ENCODE peak calls at places on chromosomes 13 and 19, in four cellular contexts. One of them, this sample, is unnamed.

GRCh38 chr13:97122381-97122996 is 99.6 kb upstream of the MBNL2 start:
- DNase-seq in stimulated activated CD4-positive, alpha-beta T cell treated with anti-CD3 and anti-CD28 coated beads, Interleukin-4, amount 100 ng/mL, for 4 hours: no peak
- DNase-seq in activated T-cell treated with anti-CD3 and anti-CD28 coated beads for 1 hour: no peak
- DNase-seq in activated CD4-positive, alpha-beta T cell treated with anti-CD3 and anti-CD28 coated beads, Interleukin-2, amount 50 U/mL, for 24 hours: no peak
- DNase-seq in this sample: no peak

GRCh38 chr13:33212396-33212795 is 73.2 kb downstream of the STARD13 start:
- DNase-seq in activated CD4-positive, alpha-beta T cell treated with anti-CD3 and anti-CD28 coated beads, Interleukin-2, amount 50 U/mL, for 24 hours: no peak
- DNase-seq in stimulated activated CD4-positive, alpha-beta T cell treated with anti-CD3 and anti-CD28 coated beads, Interleukin-4, amount 100 ng/mL, for 4 hours: no peak
- DNase-seq in activated T-cell treated with anti-CD3 and anti-CD28 coated beads for 1 hour: no peak
- DNase-seq in this sample: no peak

GRCh38 chr13:107715496-107715895 is 499.8 kb downstream of the LIG4 start:
- DNase-seq in activated CD4-positive, alpha-beta T cell treated with anti-CD3 and anti-CD28 coated beads, Interleukin-2, amount 50 U/mL, for 24 hours: no peak
- DNase-seq in activated T-cell treated with anti-CD3 and anti-CD28 coated beads for 1 hour: no peak
- DNase-seq in stimulated activated CD4-positive, alpha-beta T cell treated with anti-CD3 and anti-CD28 coated beads, Interleukin-4, amount 100 ng/mL, for 4 hours: no peak
- DNase-seq in this sample: no peak

GRCh38 chr19:50358483-50359431 is 6.7 kb downstream of the NAPSA start:
- DNase-seq in activated CD4-positive, alpha-beta T cell treated with anti-CD3 and anti-CD28 coated beads, Interleukin-2, amount 50 U/mL, for 24 hours: peak
- DNase-seq in activated T-cell treated with anti-CD3 and anti-CD28 coated beads for 1 hour: peak
- DNase-seq in stimulated activated CD4-positive, alpha-beta T cell treated with anti-CD3 and anti-CD28 coated beads, Interleukin-4, amount 100 ng/mL, for 4 hours: peak
- DNase-seq in this sample: no peak

GRCh38 chr19:48698046-48698445 is 2.3 kb downstream of the FUT2 start:
- DNase-seq in activated T-cell treated with anti-CD3 and anti-CD28 coated beads for 1 hour: no peak
- DNase-seq in activated CD4-positive, alpha-beta T cell treated with anti-CD3 and anti-CD28 coated beads, Interleukin-2, amount 50 U/mL, for 24 hours: no peak
- DNase-seq in stimulated activated CD4-positive, alpha-beta T cell treated with anti-CD3 and anti-CD28 coated beads, Interleukin-4, amount 100 ng/mL, for 4 hours: no peak
- DNase-seq in this sample: no peak

GRCh38 chr19:37718357-37718756 is 1.2 kb downstream of the ZNF607 start:
- DNase-seq in stimulated activated CD4-positive, alpha-beta T cell treated with anti-CD3 and anti-CD28 coated beads, Interleukin-4, amount 100 ng/mL, for 4 hours: no peak
- DNase-seq in activated CD4-positive, alpha-beta T cell treated with anti-CD3 and anti-CD28 coated beads, Interleukin-2, amount 50 U/mL, for 24 hours: no peak
- DNase-seq in activated T-cell treated with anti-CD3 and anti-CD28 coated beads for 1 hour: no peak
- DNase-seq in this sample: peak

GRCh38 chr13:107296804-107297203 is 728.9 kb upstream of the ARGLU1 start:
- DNase-seq in activated T-cell treated with anti-CD3 and anti-CD28 coated beads for 1 hour: no peak
- DNase-seq in stimulated activated CD4-positive, alpha-beta T cell treated with anti-CD3 and anti-CD28 coated beads, Interleukin-4, amount 100 ng/mL, for 4 hours: no peak
- DNase-seq in activated CD4-positive, alpha-beta T cell treated with anti-CD3 and anti-CD28 coated beads, Interleukin-2, amount 50 U/mL, for 24 hours: no peak
- DNase-seq in this sample: no peak

GRCh38 chr19:40251244-40251643 is 24.8 kb upstream of the CCNP start:
- DNase-seq in activated CD4-positive, alpha-beta T cell treated with anti-CD3 and anti-CD28 coated beads, Interleukin-2, amount 50 U/mL, for 24 hours: no peak
- DNase-seq in activated T-cell treated with anti-CD3 and anti-CD28 coated beads for 1 hour: no peak
- DNase-seq in stimulated activated CD4-positive, alpha-beta T cell treated with anti-CD3 and anti-CD28 coated beads, Interleukin-4, amount 100 ng/mL, for 4 hours: no peak
- DNase-seq in this sample: no peak

GRCh38 chr13:42478531-42479156 is 95.3 kb upstream of the TNFSF11 start:
- DNase-seq in activated CD4-positive, alpha-beta T cell treated with anti-CD3 and anti-CD28 coated beads, Interleukin-2, amount 50 U/mL, for 24 hours: no peak
- DNase-seq in stimulated activated CD4-positive, alpha-beta T cell treated with anti-CD3 and anti-CD28 coated beads, Interleukin-4, amount 100 ng/mL, for 4 hours: no peak
- DNase-seq in activated T-cell treated with anti-CD3 and anti-CD28 coated beads for 1 hour: no peak
- DNase-seq in this sample: peak

GRCh38 chr19:46289724-46290619 is 6.9 kb upstream of the HIF3A start:
- DNase-seq in activated T-cell treated with anti-CD3 and anti-CD28 coated beads for 1 hour: no peak
- DNase-seq in stimulated activated CD4-positive, alpha-beta T cell treated with anti-CD3 and anti-CD28 coated beads, Interleukin-4, amount 100 ng/mL, for 4 hours: no peak
- DNase-seq in activated CD4-positive, alpha-beta T cell treated with anti-CD3 and anti-CD28 coated beads, Interleukin-2, amount 50 U/mL, for 24 hours: no peak
- DNase-seq in this sample: no peak

GRCh38 chr19:13398780-13399726 is 107.2 kb downstream of the CACNA1A start:
- DNase-seq in activated T-cell treated with anti-CD3 and anti-CD28 coated beads for 1 hour: no peak
- DNase-seq in stimulated activated CD4-positive, alpha-beta T cell treated with anti-CD3 and anti-CD28 coated beads, Interleukin-4, amount 100 ng/mL, for 4 hours: no peak
- DNase-seq in activated CD4-positive, alpha-beta T cell treated with anti-CD3 and anti-CD28 coated beads, Interleukin-2, amount 50 U/mL, for 24 hours: no peak
- DNase-seq in this sample: peak

GRCh38 chr13:46468570-46468969 is 81.5 kb upstream of the RUBCNL start:
- DNase-seq in activated T-cell treated with anti-CD3 and anti-CD28 coated beads for 1 hour: no peak
- DNase-seq in stimulated activated CD4-positive, alpha-beta T cell treated with anti-CD3 and anti-CD28 coated beads, Interleukin-4, amount 100 ng/mL, for 4 hours: no peak
- DNase-seq in activated CD4-positive, alpha-beta T cell treated with anti-CD3 and anti-CD28 coated beads, Interleukin-2, amount 50 U/mL, for 24 hours: no peak
- DNase-seq in this sample: no peak

GRCh38 chr19:53365899-53366493 is 491 bp downstream of the ZNF525 start:
- DNase-seq in activated CD4-positive, alpha-beta T cell treated with anti-CD3 and anti-CD28 coated beads, Interleukin-2, amount 50 U/mL, for 24 hours: no peak
- DNase-seq in stimulated activated CD4-positive, alpha-beta T cell treated with anti-CD3 and anti-CD28 coated beads, Interleukin-4, amount 100 ng/mL, for 4 hours: no peak
- DNase-seq in activated T-cell treated with anti-CD3 and anti-CD28 coated beads for 1 hour: no peak
- DNase-seq in this sample: peak

GRCh38 chr19:3945838-3946237 is 13.0 kb downstream of the NMRK2 start:
- DNase-seq in activated T-cell treated with anti-CD3 and anti-CD28 coated beads for 1 hour: no peak
- DNase-seq in stimulated activated CD4-positive, alpha-beta T cell treated with anti-CD3 and anti-CD28 coated beads, Interleukin-4, amount 100 ng/mL, for 4 hours: no peak
- DNase-seq in activated CD4-positive, alpha-beta T cell treated with anti-CD3 and anti-CD28 coated beads, Interleukin-2, amount 50 U/mL, for 24 hours: no peak
- DNase-seq in this sample: no peak

GRCh38 chr13:20525144-20525600 is 485 bp downstream of the CRYL1 start:
- DNase-seq in stimulated activated CD4-positive, alpha-beta T cell treated with anti-CD3 and anti-CD28 coated beads, Interleukin-4, amount 100 ng/mL, for 4 hours: peak
- DNase-seq in activated T-cell treated with anti-CD3 and anti-CD28 coated beads for 1 hour: no peak
- DNase-seq in activated CD4-positive, alpha-beta T cell treated with anti-CD3 and anti-CD28 coated beads, Interleukin-2, amount 50 U/mL, for 24 hours: no peak
- DNase-seq in this sample: no peak

GRCh38 chr13:79581870-79582315 is 100.9 kb downstream of the NDFIP2 start:
- DNase-seq in activated CD4-positive, alpha-beta T cell treated with anti-CD3 and anti-CD28 coated beads, Interleukin-2, amount 50 U/mL, for 24 hours: no peak
- DNase-seq in activated T-cell treated with anti-CD3 and anti-CD28 coated beads for 1 hour: no peak
- DNase-seq in stimulated activated CD4-positive, alpha-beta T cell treated with anti-CD3 and anti-CD28 coated beads, Interleukin-4, amount 100 ng/mL, for 4 hours: no peak
- DNase-seq in this sample: no peak

GRCh38 chr19:15452111-15453047 is 2.6 kb upstream of the WIZ start:
- DNase-seq in stimulated activated CD4-positive, alpha-beta T cell treated with anti-CD3 and anti-CD28 coated beads, Interleukin-4, amount 100 ng/mL, for 4 hours: no peak
- DNase-seq in activated T-cell treated with anti-CD3 and anti-CD28 coated beads for 1 hour: no peak
- DNase-seq in activated CD4-positive, alpha-beta T cell treated with anti-CD3 and anti-CD28 coated beads, Interleukin-2, amount 50 U/mL, for 24 hours: no peak
- DNase-seq in this sample: peak

GRCh38 chr19:751501-752341 is 809 bp downstream of the MISP start:
- DNase-seq in activated CD4-positive, alpha-beta T cell treated with anti-CD3 and anti-CD28 coated beads, Interleukin-2, amount 50 U/mL, for 24 hours: no peak
- DNase-seq in activated T-cell treated with anti-CD3 and anti-CD28 coated beads for 1 hour: no peak
- DNase-seq in stimulated activated CD4-positive, alpha-beta T cell treated with anti-CD3 and anti-CD28 coated beads, Interleukin-4, amount 100 ng/mL, for 4 hours: no peak
- DNase-seq in this sample: peak

GRCh38 chr19:54481326-54481930 is 8.3 kb upstream of the CDC42EP5 start:
- DNase-seq in stimulated activated CD4-positive, alpha-beta T cell treated with anti-CD3 and anti-CD28 coated beads, Interleukin-4, amount 100 ng/mL, for 4 hours: peak
- DNase-seq in activated T-cell treated with anti-CD3 and anti-CD28 coated beads for 1 hour: no peak
- DNase-seq in activated CD4-positive, alpha-beta T cell treated with anti-CD3 and anti-CD28 coated beads, Interleukin-2, amount 50 U/mL, for 24 hours: no peak
- DNase-seq in this sample: peak

GRCh38 chr13:32905063-32905863 is 111.0 kb upstream of the KL start:
- DNase-seq in stimulated activated CD4-positive, alpha-beta T cell treated with anti-CD3 and anti-CD28 coated beads, Interleukin-4, amount 100 ng/mL, for 4 hours: no peak
- DNase-seq in activated T-cell treated with anti-CD3 and anti-CD28 coated beads for 1 hour: no peak
- DNase-seq in activated CD4-positive, alpha-beta T cell treated with anti-CD3 and anti-CD28 coated beads, Interleukin-2, amount 50 U/mL, for 24 hours: no peak
- DNase-seq in this sample: peak

GRCh38 chr13:53126803-53127202 is 98.2 kb downstream of the OLFM4 start:
- DNase-seq in activated T-cell treated with anti-CD3 and anti-CD28 coated beads for 1 hour: no peak
- DNase-seq in activated CD4-positive, alpha-beta T cell treated with anti-CD3 and anti-CD28 coated beads, Interleukin-2, amount 50 U/mL, for 24 hours: no peak
- DNase-seq in stimulated activated CD4-positive, alpha-beta T cell treated with anti-CD3 and anti-CD28 coated beads, Interleukin-4, amount 100 ng/mL, for 4 hours: no peak
- DNase-seq in this sample: no peak

GRCh38 chr13:97359181-97360057 is 74.5 kb upstream of the RAP2A start:
- DNase-seq in activated T-cell treated with anti-CD3 and anti-CD28 coated beads for 1 hour: peak
- DNase-seq in stimulated activated CD4-positive, alpha-beta T cell treated with anti-CD3 and anti-CD28 coated beads, Interleukin-4, amount 100 ng/mL, for 4 hours: peak
- DNase-seq in activated CD4-positive, alpha-beta T cell treated with anti-CD3 and anti-CD28 coated beads, Interleukin-2, amount 50 U/mL, for 24 hours: no peak
- DNase-seq in this sample: peak

GRCh38 chr19:17048885-17049453 is 22.4 kb upstream of the CPAMD8 start:
- DNase-seq in activated CD4-positive, alpha-beta T cell treated with anti-CD3 and anti-CD28 coated beads, Interleukin-2, amount 50 U/mL, for 24 hours: no peak
- DNase-seq in stimulated activated CD4-positive, alpha-beta T cell treated with anti-CD3 and anti-CD28 coated beads, Interleukin-4, amount 100 ng/mL, for 4 hours: no peak
- DNase-seq in activated T-cell treated with anti-CD3 and anti-CD28 coated beads for 1 hour: no peak
- DNase-seq in this sample: no peak

GRCh38 chr19:56091751-56092546 is 29.1 kb downstream of the ZNF787 start:
- DNase-seq in activated T-cell treated with anti-CD3 and anti-CD28 coated beads for 1 hour: no peak
- DNase-seq in activated CD4-positive, alpha-beta T cell treated with anti-CD3 and anti-CD28 coated beads, Interleukin-2, amount 50 U/mL, for 24 hours: no peak
- DNase-seq in stimulated activated CD4-positive, alpha-beta T cell treated with anti-CD3 and anti-CD28 coated beads, Interleukin-4, amount 100 ng/mL, for 4 hours: no peak
- DNase-seq in this sample: peak

GRCh38 chr13:44402902-44403719 is 29.5 kb downstream of the SERP2 start:
- DNase-seq in activated CD4-positive, alpha-beta T cell treated with anti-CD3 and anti-CD28 coated beads, Interleukin-2, amount 50 U/mL, for 24 hours: no peak
- DNase-seq in activated T-cell treated with anti-CD3 and anti-CD28 coated beads for 1 hour: no peak
- DNase-seq in stimulated activated CD4-positive, alpha-beta T cell treated with anti-CD3 and anti-CD28 coated beads, Interleukin-4, amount 100 ng/mL, for 4 hours: no peak
- DNase-seq in this sample: no peak

GRCh38 chr13:44013666-44014291 is 134.1 kb downstream of the LACC1 start:
- DNase-seq in activated T-cell treated with anti-CD3 and anti-CD28 coated beads for 1 hour: no peak
- DNase-seq in stimulated activated CD4-positive, alpha-beta T cell treated with anti-CD3 and anti-CD28 coated beads, Interleukin-4, amount 100 ng/mL, for 4 hours: no peak
- DNase-seq in activated CD4-positive, alpha-beta T cell treated with anti-CD3 and anti-CD28 coated beads, Interleukin-2, amount 50 U/mL, for 24 hours: no peak
- DNase-seq in this sample: no peak

GRCh38 chr19:1365306-1365963 is 18.3 kb upstream of the NDUFS7 start:
- DNase-seq in stimulated activated CD4-positive, alpha-beta T cell treated with anti-CD3 and anti-CD28 coated beads, Interleukin-4, amount 100 ng/mL, for 4 hours: no peak
- DNase-seq in activated CD4-positive, alpha-beta T cell treated with anti-CD3 and anti-CD28 coated beads, Interleukin-2, amount 50 U/mL, for 24 hours: no peak
- DNase-seq in activated T-cell treated with anti-CD3 and anti-CD28 coated beads for 1 hour: no peak
- DNase-seq in this sample: no peak

GRCh38 chr19:7202888-7203287 is 91.3 kb downstream of the INSR start:
- DNase-seq in activated CD4-positive, alpha-beta T cell treated with anti-CD3 and anti-CD28 coated beads, Interleukin-2, amount 50 U/mL, for 24 hours: no peak
- DNase-seq in stimulated activated CD4-positive, alpha-beta T cell treated with anti-CD3 and anti-CD28 coated beads, Interleukin-4, amount 100 ng/mL, for 4 hours: no peak
- DNase-seq in activated T-cell treated with anti-CD3 and anti-CD28 coated beads for 1 hour: no peak
- DNase-seq in this sample: no peak

GRCh38 chr13:42633495-42633894 is 59.5 kb downstream of the TNFSF11 start:
- DNase-seq in stimulated activated CD4-positive, alpha-beta T cell treated with anti-CD3 and anti-CD28 coated beads, Interleukin-4, amount 100 ng/mL, for 4 hours: no peak
- DNase-seq in activated CD4-positive, alpha-beta T cell treated with anti-CD3 and anti-CD28 coated beads, Interleukin-2, amount 50 U/mL, for 24 hours: no peak
- DNase-seq in activated T-cell treated with anti-CD3 and anti-CD28 coated beads for 1 hour: no peak
- DNase-seq in this sample: no peak

GRCh38 chr19:17931532-17932191 is 1.2 kb upstream of the CCDC124 start:
- DNase-seq in stimulated activated CD4-positive, alpha-beta T cell treated with anti-CD3 and anti-CD28 coated beads, Interleukin-4, amount 100 ng/mL, for 4 hours: no peak
- DNase-seq in activated CD4-positive, alpha-beta T cell treated with anti-CD3 and anti-CD28 coated beads, Interleukin-2, amount 50 U/mL, for 24 hours: no peak
- DNase-seq in activated T-cell treated with anti-CD3 and anti-CD28 coated beads for 1 hour: no peak
- DNase-seq in this sample: no peak

GRCh38 chr19:768424-768823 is 17.5 kb downstream of the MISP start:
- DNase-seq in activated T-cell treated with anti-CD3 and anti-CD28 coated beads for 1 hour: no peak
- DNase-seq in activated CD4-positive, alpha-beta T cell treated with anti-CD3 and anti-CD28 coated beads, Interleukin-2, amount 50 U/mL, for 24 hours: no peak
- DNase-seq in stimulated activated CD4-positive, alpha-beta T cell treated with anti-CD3 and anti-CD28 coated beads, Interleukin-4, amount 100 ng/mL, for 4 hours: no peak
- DNase-seq in this sample: no peak

GRCh38 chr19:12237143-12237839 is 57.4 kb downstream of the ZNF44 start:
- DNase-seq in activated T-cell treated with anti-CD3 and anti-CD28 coated beads for 1 hour: no peak
- DNase-seq in activated CD4-positive, alpha-beta T cell treated with anti-CD3 and anti-CD28 coated beads, Interleukin-2, amount 50 U/mL, for 24 hours: no peak
- DNase-seq in stimulated activated CD4-positive, alpha-beta T cell treated with anti-CD3 and anti-CD28 coated beads, Interleukin-4, amount 100 ng/mL, for 4 hours: no peak
- DNase-seq in this sample: no peak

GRCh38 chr13:43085545-43085944 is 62.2 kb downstream of the DNAJC15 start:
- DNase-seq in activated T-cell treated with anti-CD3 and anti-CD28 coated beads for 1 hour: no peak
- DNase-seq in activated CD4-positive, alpha-beta T cell treated with anti-CD3 and anti-CD28 coated beads, Interleukin-2, amount 50 U/mL, for 24 hours: no peak
- DNase-seq in stimulated activated CD4-positive, alpha-beta T cell treated with anti-CD3 and anti-CD28 coated beads, Interleukin-4, amount 100 ng/mL, for 4 hours: no peak
- DNase-seq in this sample: peak

GRCh38 chr13:21074601-21075302 is 13.4 kb upstream of the LATS2 start:
- DNase-seq in activated CD4-positive, alpha-beta T cell treated with anti-CD3 and anti-CD28 coated beads, Interleukin-2, amount 50 U/mL, for 24 hours: no peak
- DNase-seq in stimulated activated CD4-positive, alpha-beta T cell treated with anti-CD3 and anti-CD28 coated beads, Interleukin-4, amount 100 ng/mL, for 4 hours: peak
- DNase-seq in activated T-cell treated with anti-CD3 and anti-CD28 coated beads for 1 hour: no peak
- DNase-seq in this sample: peak

GRCh38 chr19:47344425-47344824 is 4.7 kb upstream of the DHX34 start:
- DNase-seq in stimulated activated CD4-positive, alpha-beta T cell treated with anti-CD3 and anti-CD28 coated beads, Interleukin-4, amount 100 ng/mL, for 4 hours: no peak
- DNase-seq in activated T-cell treated with anti-CD3 and anti-CD28 coated beads for 1 hour: no peak
- DNase-seq in activated CD4-positive, alpha-beta T cell treated with anti-CD3 and anti-CD28 coated beads, Interleukin-2, amount 50 U/mL, for 24 hours: no peak
- DNase-seq in this sample: no peak

GRCh38 chr19:16106121-16106520 is 5.6 kb upstream of the RAB8A start:
- DNase-seq in stimulated activated CD4-positive, alpha-beta T cell treated with anti-CD3 and anti-CD28 coated beads, Interleukin-4, amount 100 ng/mL, for 4 hours: no peak
- DNase-seq in activated T-cell treated with anti-CD3 and anti-CD28 coated beads for 1 hour: no peak
- DNase-seq in activated CD4-positive, alpha-beta T cell treated with anti-CD3 and anti-CD28 coated beads, Interleukin-2, amount 50 U/mL, for 24 hours: no peak
- DNase-seq in this sample: peak